ENCODE peak calls at places on chromosomes 11 and 22, in four cellular contexts. One of them, this sample, is unnamed.
A peak's percentile ranks its signal among the peaks of the same experiment; 100 is the strongest.

GRCh38 chr11:78023426-78023825 is 350 bp upstream of the KCTD14 start:
- DNase-seq in stimulated activated CD4-positive, alpha-beta T cell treated with anti-CD3 and anti-CD28 coated beads, Interleukin-1b, Interleukin-23, amount 100 ng/mL, for 1 hour: no peak
- DNase-seq in NCI-H1092: no peak
- DNase-seq in A172: no peak
- DNase-seq in this sample: no peak

GRCh38 chr22:35437038-35437437 is 37.1 kb downstream of the MCM5 start:
- DNase-seq in NCI-H1092: no peak
- DNase-seq in A172: peak; percentile 50
- DNase-seq in stimulated activated CD4-positive, alpha-beta T cell treated with anti-CD3 and anti-CD28 coated beads, Interleukin-1b, Interleukin-23, amount 100 ng/mL, for 1 hour: no peak
- DNase-seq in this sample: no peak

GRCh38 chr11:44930588-44931302 is 19.9 kb downstream of the TP53I11 start:
- DNase-seq in A172: no peak
- DNase-seq in stimulated activated CD4-positive, alpha-beta T cell treated with anti-CD3 and anti-CD28 coated beads, Interleukin-1b, Interleukin-23, amount 100 ng/mL, for 1 hour: no peak
- DNase-seq in NCI-H1092: no peak
- DNase-seq in this sample: no peak

GRCh38 chr11:119626197-119626909 is 102.6 kb downstream of the NECTIN1 start:
- DNase-seq in stimulated activated CD4-positive, alpha-beta T cell treated with anti-CD3 and anti-CD28 coated beads, Interleukin-1b, Interleukin-23, amount 100 ng/mL, for 1 hour: no peak
- DNase-seq in NCI-H1092: no peak
- DNase-seq in A172: no peak
- DNase-seq in this sample: no peak

GRCh38 chr11:114228401-114229061 is 67.7 kb upstream of the NNMT start:
- DNase-seq in stimulated activated CD4-positive, alpha-beta T cell treated with anti-CD3 and anti-CD28 coated beads, Interleukin-1b, Interleukin-23, amount 100 ng/mL, for 1 hour: no peak
- DNase-seq in A172: no peak
- DNase-seq in NCI-H1092: peak; percentile 31
- DNase-seq in this sample: no peak

GRCh38 chr22:40412441-40412840 is 42.0 kb downstream of the SGSM3 start:
- DNase-seq in stimulated activated CD4-positive, alpha-beta T cell treated with anti-CD3 and anti-CD28 coated beads, Interleukin-1b, Interleukin-23, amount 100 ng/mL, for 1 hour: no peak
- DNase-seq in NCI-H1092: no peak
- DNase-seq in A172: no peak
- DNase-seq in this sample: no peak

GRCh38 chr22:35861451-35861850 is 143.8 kb downstream of the APOL5 start:
- DNase-seq in A172: no peak
- DNase-seq in stimulated activated CD4-positive, alpha-beta T cell treated with anti-CD3 and anti-CD28 coated beads, Interleukin-1b, Interleukin-23, amount 100 ng/mL, for 1 hour: no peak
- DNase-seq in NCI-H1092: no peak
- DNase-seq in this sample: no peak

GRCh38 chr11:80900265-80900664 is 1459.4 kb upstream of the TENM4 start:
- DNase-seq in NCI-H1092: no peak
- DNase-seq in stimulated activated CD4-positive, alpha-beta T cell treated with anti-CD3 and anti-CD28 coated beads, Interleukin-1b, Interleukin-23, amount 100 ng/mL, for 1 hour: no peak
- DNase-seq in A172: no peak
- DNase-seq in this sample: no peak

GRCh38 chr11:108085672-108086071 is 35.7 kb upstream of the ACAT1 start:
- DNase-seq in stimulated activated CD4-positive, alpha-beta T cell treated with anti-CD3 and anti-CD28 coated beads, Interleukin-1b, Interleukin-23, amount 100 ng/mL, for 1 hour: no peak
- DNase-seq in A172: no peak
- DNase-seq in NCI-H1092: no peak
- DNase-seq in this sample: no peak

GRCh38 chr11:117229411-117229810 is 2.5 kb downstream of the PCSK7 start:
- DNase-seq in A172: no peak
- DNase-seq in stimulated activated CD4-positive, alpha-beta T cell treated with anti-CD3 and anti-CD28 coated beads, Interleukin-1b, Interleukin-23, amount 100 ng/mL, for 1 hour: no peak
- DNase-seq in NCI-H1092: no peak
- DNase-seq in this sample: no peak

GRCh38 chr11:95364324-95365295 is 133.6 kb upstream of the SESN3 start:
- DNase-seq in NCI-H1092: no peak
- DNase-seq in A172: peak; percentile 0
- DNase-seq in stimulated activated CD4-positive, alpha-beta T cell treated with anti-CD3 and anti-CD28 coated beads, Interleukin-1b, Interleukin-23, amount 100 ng/mL, for 1 hour: no peak
- DNase-seq in this sample: no peak

GRCh38 chr11:64996710-64997380 is at the start of gene BATF2:
- DNase-seq in NCI-H1092: peak; percentile 61
- DNase-seq in stimulated activated CD4-positive, alpha-beta T cell treated with anti-CD3 and anti-CD28 coated beads, Interleukin-1b, Interleukin-23, amount 100 ng/mL, for 1 hour: no peak
- DNase-seq in A172: peak; percentile 79
- DNase-seq in this sample: no peak

GRCh38 chr22:19178659-19179471 is at the start of gene SLC25A1:
- DNase-seq in A172: peak; percentile 44
- DNase-seq in stimulated activated CD4-positive, alpha-beta T cell treated with anti-CD3 and anti-CD28 coated beads, Interleukin-1b, Interleukin-23, amount 100 ng/mL, for 1 hour: peak; percentile 71
- DNase-seq in NCI-H1092: peak; percentile 68
- DNase-seq in this sample: no peak